ENCODE peak calls at places on chromosomes 16 and 17, in five cellular contexts. B, Z, P, S and G are unnamed samples.
A peak's percentile ranks its signal among the peaks of the same experiment; 100 is the strongest.

GRCh38 chr17:71431146-71431545 is 689.7 kb upstream of the SOX9 start:
- DNase-seq in Z (no peak), P (no peak), S (no peak), B (no peak), G (no peak)

GRCh38 chr17:21029032-21029431 is 13.8 kb downstream of the USP22 start:
- DNase-seq in Z (peak; percentile 61), B (peak; percentile 87), P (peak; percentile 71), S (no peak), G (no peak)

GRCh38 chr16:76511203-76511602 is 234.0 kb downstream of the CNTNAP4 start:
- DNase-seq in B (no peak), S (no peak), Z (no peak), P (no peak), G (no peak)

GRCh38 chr17:43900858-43901754 is 6.2 kb downstream of the MPP2 start:
- DNase-seq in S (no peak), B (no peak), P (no peak), Z (no peak), G (no peak)

GRCh38 chr16:1379863-1380174 is 28.1 kb downstream of the GNPTG start:
- DNase-seq in B (no peak), S (peak; percentile 73), P (no peak), Z (no peak), G (no peak)

GRCh38 chr17:59521465-59522126 is 43.8 kb upstream of the DHX40 start:
- DNase-seq in B (peak; percentile 75), S (peak; percentile 87), P (peak; percentile 81), Z (peak; percentile 67), G (peak; percentile 67)

GRCh38 chr16:73000907-73001521 is 46.9 kb downstream of the ZFHX3 start:
- DNase-seq in S (no peak), Z (no peak), B (no peak), P (no peak), G (no peak)

GRCh38 chr17:77331161-77331864 is 190.5 kb downstream of the SEC14L1 start:
- DNase-seq in Z (peak; percentile 91), S (peak; percentile 93), P (peak; percentile 98), B (peak; percentile 98), G (peak; percentile 89)

GRCh38 chr17:13513039-13513405 is 88.7 kb downstream of the HS3ST3A1 start:
- DNase-seq in B (peak; percentile 45), S (peak; percentile 81), Z (peak; percentile 54), P (no peak), G (no peak)

GRCh38 chr17:37844158-37844976 is 79.8 kb upstream of the TBC1D3K start:
- DNase-seq in B (peak; percentile 79), S (peak; percentile 76), P (peak; percentile 78), Z (peak; percentile 34), G (no peak)

GRCh38 chr16:81711609-81712329 is 67.3 kb upstream of the PLCG2 start:
- DNase-seq in S (peak; percentile 78), Z (peak; percentile 85), B (peak; percentile 95), P (no peak), G (peak; percentile 91)